ENCODE peak calls at places on chromosomes 12 and 14, in five cellular contexts. N is endothelial cell of umbilical vein, Q is IMR-90, I is colonic mucosa, A is mammary epithelial cell. K is an unnamed sample. For H3K9me3, the result is how much of the 10 kb centered on the place peaks cover.

GRCh38 chr14:64303471-64303917 is 9.3 kb upstream of the ESR2 start:
- DNase-seq in N (peak), Q (peak), I (no peak), A (peak), K (peak)

GRCh38 chr12:124734224-124734788 is 129.4 kb downstream of the SCARB1 start:
- DNase-seq in N (no peak), Q (peak), I (no peak), A (no peak), K (peak)

GRCh38 chr12:122081697-122082221 is 3.2 kb downstream of the MLXIP start:
- DNase-seq in N (peak), Q (peak), I (peak), A (peak), K (no peak)

GRCh38 chr14:60179296-60179924 is 14.2 kb upstream of the DHRS7 start:
- DNase-seq in N (no peak), Q (peak), I (no peak), A (peak), K (peak)

GRCh38 chr12:106753526-106753925 is 21.0 kb upstream of the RIC8B start:
- DNase-seq in N (no peak), Q (no peak), I (no peak), A (no peak), K (no peak)

GRCh38 chr12:127292736-127293135 is 974.2 kb upstream of the TMEM132C start:
- DNase-seq in N (no peak), Q (no peak), I (no peak), A (no peak), K (no peak)

GRCh38 chr14:67650161-67650560 is 24.3 kb downstream of the VTI1B start:
- DNase-seq in N (no peak), Q (no peak), I (no peak), A (no peak), K (no peak)

GRCh38 chr12:49201595-49202295 is 12.9 kb upstream of the TUBA1A start:
- DNase-seq in N (peak), Q (peak), I (no peak), A (peak), K (peak)

GRCh38 chr12:125983094-125983783 is 918.0 kb downstream of the AACS start:
- DNase-seq in N (no peak), Q (no peak), I (peak), A (no peak), K (peak)

GRCh38 chr14:37550511-37550910 is 44.5 kb downstream of the FOXA1 start:
- DNase-seq in N (no peak), Q (peak), I (no peak), A (no peak), K (peak)

GRCh38 chr12:26187014-26187413 is 8.4 kb upstream of the SSPN start:
- DNase-seq in N (no peak), Q (no peak), I (no peak), A (peak), K (no peak)

GRCh38 chr14:50624447-50624846 is 43.7 kb downstream of the SAV1 start:
- DNase-seq in N (no peak), Q (no peak), I (no peak), A (no peak), K (no peak)

GRCh38 chr14:90839889-90840266 is 23.6 kb upstream of the TTC7B start:
- DNase-seq in N (no peak), Q (no peak), I (no peak), A (no peak), K (no peak)

GRCh38 chr12:89234324-89235114 is 117.8 kb downstream of the DUSP6 start:
- DNase-seq in N (no peak), Q (no peak), I (no peak), A (peak), K (no peak)

GRCh38 chr12:22256076-22256475 is 78.4 kb downstream of the ST8SIA1 start:
- DNase-seq in N (no peak), Q (peak), I (no peak), A (no peak), K (peak)

GRCh38 chr12:109947511-109947910 is 47.4 kb downstream of the TCHP start:
- DNase-seq in N (no peak), Q (peak), I (no peak), A (peak), K (peak)

GRCh38 chr12:102539651-102540553 is 59.5 kb upstream of the IGF1 start:
- DNase-seq in N (no peak), Q (peak), I (no peak), A (no peak), K (peak)

GRCh38 chr12:46798056-46798455 is 27.7 kb downstream of the SLC38A4 start:
- DNase-seq in N (no peak), Q (no peak), I (no peak), A (no peak), K (no peak)

GRCh38 chr12:12029653-12030052 is 41.1 kb upstream of the BCL2L14 start:
- DNase-seq in N (no peak), Q (no peak), I (no peak), A (no peak), K (no peak)

GRCh38 chr14:73403181-73403752 is 55.1 kb downstream of the NUMB start:
- DNase-seq in N (no peak), Q (no peak), I (no peak), A (no peak), K (no peak)

GRCh38 chr12:132438139-132438700 is 51.7 kb upstream of the FBRSL1 start:
- DNase-seq in N (no peak), Q (no peak), I (no peak), A (no peak), K (no peak)

GRCh38 chr12:53952871-53953734 is 1.6 kb upstream of the HOXC12 start:
- DNase-seq in N (no peak), Q (no peak), I (no peak), A (no peak), K (no peak)

GRCh38 chr14:98606041-98606640 is 665.9 kb downstream of the BCL11B start:
- DNase-seq in N (no peak), Q (no peak), I (no peak), A (no peak), K (no peak)

GRCh38 chr14:54814076-54814475 is 88.5 kb downstream of the GCH1 start:
- DNase-seq in N (no peak), Q (no peak), I (no peak), A (no peak), K (no peak)

GRCh38 chr12:65656904-65657351 is 167.4 kb upstream of the HMGA2 start:
- DNase-seq in N (peak), Q (peak), I (no peak), A (peak), K (peak)

GRCh38 chr14:76936483-76936882 is 92.0 kb downstream of the IRF2BPL start:
- DNase-seq in N (no peak), Q (peak), I (no peak), A (no peak), K (peak)

GRCh38 chr12:121170581-121171260 is 38.0 kb downstream of the P2RX7 start:
- DNase-seq in N (peak), Q (no peak), I (no peak), A (peak), K (no peak)

DNA sequence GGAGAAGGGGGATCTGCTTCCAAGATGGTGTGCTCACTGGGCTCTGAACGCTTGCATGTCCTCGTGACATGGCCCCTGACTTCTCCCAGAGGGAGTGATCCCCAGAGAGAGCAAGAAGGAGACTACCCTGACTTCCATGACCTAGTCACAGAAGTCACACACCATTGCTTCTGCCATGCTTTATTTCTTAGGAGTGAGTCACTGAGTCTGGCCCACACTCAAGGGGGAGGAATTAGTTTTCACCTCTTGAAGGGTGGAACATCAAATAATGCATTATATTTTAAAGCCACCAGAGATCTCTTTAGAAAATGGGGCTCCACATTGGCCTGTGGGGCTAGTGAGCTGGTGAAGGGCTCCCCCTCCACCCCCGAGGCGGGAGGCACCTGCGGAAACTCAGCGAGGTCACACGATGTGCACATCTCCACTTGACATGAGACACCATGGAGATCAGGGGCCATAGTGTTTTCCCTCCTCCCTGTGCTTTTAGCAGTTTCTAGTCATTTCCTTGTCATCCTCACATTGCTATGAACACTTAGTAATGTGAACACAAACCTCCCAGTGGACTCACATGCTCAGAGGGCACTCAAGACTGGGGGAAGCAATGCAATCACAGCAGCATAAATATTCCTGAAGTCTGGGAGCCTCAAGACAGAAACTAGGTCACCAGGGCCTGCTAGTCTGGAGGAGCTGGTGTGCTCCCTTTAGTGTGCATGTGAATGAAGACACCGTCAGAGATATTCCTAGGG is 87.4 kb upstream of the FZD10 start:
- DNase-seq in N (no peak), Q (no peak), I (no peak), A (no peak), K (no peak)
- H3K9me3 ChIP-seq in N (under half), Q (under half), I (under half), A (under half), K (under half)

DNA sequence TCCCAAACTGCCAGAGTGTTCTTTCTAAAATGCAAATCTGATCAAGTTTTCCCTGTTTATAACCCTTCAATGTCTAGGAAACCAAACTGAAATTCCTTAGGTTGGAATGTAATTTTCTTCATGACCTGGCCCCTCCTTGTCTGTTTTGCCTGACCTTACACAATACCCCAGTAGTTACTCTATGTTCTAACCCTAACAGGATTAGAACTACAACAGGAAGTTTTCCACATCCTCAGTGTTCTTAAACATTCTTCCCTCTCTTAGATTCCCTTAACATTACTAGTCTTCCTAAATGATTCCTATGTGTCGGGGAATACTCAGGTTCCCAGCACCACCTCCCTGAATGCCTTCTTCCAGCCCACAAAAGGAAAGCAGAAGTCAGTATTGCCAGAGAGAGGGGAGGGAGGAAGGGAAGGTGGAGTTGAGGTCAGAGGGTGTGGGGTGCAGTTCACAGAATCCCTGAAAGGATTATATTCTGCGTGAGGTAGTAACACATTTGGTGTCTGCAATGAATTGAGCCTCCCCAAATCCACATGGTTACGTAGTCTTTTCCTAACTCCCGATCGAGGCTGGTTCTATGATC is 72.6 kb downstream of the BBS10 start:
- DNase-seq in N (peak), Q (no peak), I (no peak), A (no peak), K (no peak)
- H3K27ac ChIP-seq in N (peak), Q (peak), I (no peak), A (no peak), K (no peak)

GRCh38 chr12:104347374-104348075 is 44.0 kb downstream of the EID3 start:
- DNase-seq in N (no peak), Q (peak), I (no peak), A (peak), K (no peak)
- H3K9ac ChIP-seq in N (no peak), Q (no peak), I (no peak), A (no peak), K (no peak)

DNA sequence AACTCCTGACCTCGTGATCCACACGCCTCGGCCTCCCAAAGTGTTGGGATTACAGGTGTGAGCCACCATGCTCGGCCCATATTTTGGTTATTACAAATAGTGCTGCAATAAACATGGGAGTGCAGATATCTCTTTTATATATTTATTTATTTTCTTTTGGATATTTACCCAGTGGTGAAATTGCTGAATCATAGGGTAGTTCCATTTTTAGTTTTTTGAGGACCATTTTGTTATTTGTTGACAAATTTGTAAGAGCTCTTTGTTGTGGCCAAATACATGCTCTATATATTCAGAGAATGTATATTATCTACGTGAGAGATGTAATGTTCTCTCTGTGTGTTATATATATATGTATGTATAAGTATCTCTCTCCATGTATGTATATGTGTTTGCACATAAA is 15.9 kb downstream of the AMN1 start:
- DNase-seq in N (no peak), Q (no peak), I (no peak), A (no peak), K (no peak)
- H3K9me3 ChIP-seq in N (under half), Q (under half), I (under half), A (under half), K (under half)

DNA sequence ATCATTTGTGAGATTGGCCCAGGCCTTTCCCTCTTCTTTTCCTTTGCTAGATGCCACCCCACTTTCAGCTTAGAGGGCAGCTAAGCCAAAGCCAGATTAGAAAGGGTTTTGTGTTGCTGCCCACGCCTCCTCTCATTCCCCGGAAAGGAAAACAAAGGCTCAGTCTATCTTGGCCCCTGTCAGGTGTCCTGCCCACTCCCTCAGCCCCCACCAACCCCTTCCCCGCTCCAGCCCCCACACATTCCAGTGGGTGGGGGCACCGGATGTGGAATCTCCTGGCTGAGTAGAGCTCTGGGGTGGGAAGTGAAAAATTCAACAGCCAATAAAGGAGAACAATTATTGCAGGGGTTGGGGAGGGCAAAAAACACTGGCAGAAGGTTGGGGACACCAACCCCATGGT is 2.2 kb upstream of the RDH5 start:
- DNase-seq in N (no peak), Q (no peak), I (no peak), A (no peak), K (peak)
- H3K27ac ChIP-seq in N (no peak), Q (peak), I (peak), A (peak), K (peak)

DNA sequence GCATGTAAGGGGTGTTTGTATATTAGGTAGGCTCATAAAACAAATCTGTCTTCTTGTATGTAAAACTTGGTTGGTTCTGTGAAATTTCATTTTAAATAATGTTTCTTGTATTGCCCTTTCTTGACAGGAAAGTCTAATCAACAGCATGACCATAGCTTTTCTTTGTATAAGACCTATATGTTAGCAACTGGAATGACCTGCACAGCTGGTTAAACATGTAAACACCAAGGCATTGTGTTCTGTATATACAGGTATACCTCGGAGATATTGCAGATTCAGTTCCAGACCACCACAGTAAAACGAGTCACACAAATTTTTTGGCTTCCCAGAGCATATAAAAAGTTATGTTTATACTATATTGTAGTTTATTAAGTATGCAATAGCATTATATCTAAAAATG is 183.6 kb downstream of the ERC1 start:
- DNase-seq in N (no peak), Q (no peak), I (no peak), A (no peak), K (no peak)
- H3K9ac ChIP-seq in N (no peak), Q (no peak), I (no peak), A (no peak), K (no peak)

GRCh38 chr14:58464652-58465051 is 37.1 kb downstream of the KIAA0586 start:
- DNase-seq in N (no peak), Q (no peak), I (no peak), A (peak), K (no peak)
- H3K9me3 ChIP-seq in N (under half), Q (under half), I (under half), A (under half), K (under half)

GRCh38 chr12:103782399-103782798 is 58.6 kb downstream of the NT5DC3 start:
- DNase-seq in N (no peak), Q (no peak), I (no peak), A (no peak), K (no peak)

GRCh38 chr12:103780992-103781391 is 60.0 kb downstream of the NT5DC3 start:
- DNase-seq in N (no peak), Q (no peak), I (no peak), A (no peak), K (no peak)

GRCh38 chr12:103778781-103779180 is 62.3 kb downstream of the NT5DC3 start:
- DNase-seq in N (no peak), Q (no peak), I (no peak), A (no peak), K (no peak)

GRCh38 chr12:103780093-103780440 is 61.0 kb downstream of the NT5DC3 start:
- DNase-seq in N (no peak), Q (peak), I (no peak), A (peak), K (peak)

GRCh38 chr12:103779410-103780092 is 61.5 kb downstream of the NT5DC3 start:
- DNase-seq in N (no peak), Q (peak), I (no peak), A (no peak), K (no peak)
- H3K27ac ChIP-seq in N (no peak), Q (peak), I (no peak), A (no peak), K (no peak)

K was measured in fibroblast of lung.